ENCODE peak calls at places on chromosomes 16 and 17, in four cellular contexts. One of them, this sample, is unnamed.

GRCh38 chr17:81419333-81419885 is 24.2 kb downstream of the BAHCC1 start:
- DNase-seq in HCEC 1CT: peak
- DNase-seq in NCI-H510A treated with DMSO at 0.1 percent for 48 hours: peak
- DNase-seq in AML-193: no peak
- DNase-seq in this sample: peak

GRCh38 chr17:45261577-45262515 is at the start of gene SPATA32:
- DNase-seq in AML-193: peak
- DNase-seq in NCI-H510A treated with DMSO at 0.1 percent for 48 hours: no peak
- DNase-seq in HCEC 1CT: no peak
- DNase-seq in this sample: no peak

GRCh38 chr17:58312021-58312630 is 16.5 kb downstream of the TSPOAP1 start:
- DNase-seq in AML-193: no peak
- DNase-seq in HCEC 1CT: no peak
- DNase-seq in NCI-H510A treated with DMSO at 0.1 percent for 48 hours: no peak
- DNase-seq in this sample: no peak

GRCh38 chr17:79041723-79042420 is 17.9 kb downstream of the C1QTNF1 start:
- DNase-seq in HCEC 1CT: no peak
- DNase-seq in NCI-H510A treated with DMSO at 0.1 percent for 48 hours: no peak
- DNase-seq in AML-193: no peak
- DNase-seq in this sample: no peak

GRCh38 chr17:18038149-18038850 is 668 bp downstream of the ATPAF2 start:
- DNase-seq in HCEC 1CT: no peak
- DNase-seq in NCI-H510A treated with DMSO at 0.1 percent for 48 hours: no peak
- DNase-seq in AML-193: peak
- DNase-seq in this sample: no peak

GRCh38 chr16:21267298-21267697 is 10.8 kb downstream of the CRYM start:
- DNase-seq in NCI-H510A treated with DMSO at 0.1 percent for 48 hours: no peak
- DNase-seq in AML-193: no peak
- DNase-seq in HCEC 1CT: no peak
- DNase-seq in this sample: no peak

GRCh38 chr17:21282231-21282630 is 2.3 kb upstream of the MAP2K3 start:
- DNase-seq in AML-193: no peak
- DNase-seq in HCEC 1CT: peak
- DNase-seq in NCI-H510A treated with DMSO at 0.1 percent for 48 hours: no peak
- DNase-seq in this sample: no peak

GRCh38 chr17:39306509-39307212 is 80.9 kb upstream of the STAC2 start:
- DNase-seq in AML-193: no peak
- DNase-seq in NCI-H510A treated with DMSO at 0.1 percent for 48 hours: no peak
- DNase-seq in HCEC 1CT: no peak
- DNase-seq in this sample: no peak

GRCh38 chr17:36899250-36900129 is 37.8 kb upstream of the LHX1 start:
- DNase-seq in HCEC 1CT: no peak
- DNase-seq in NCI-H510A treated with DMSO at 0.1 percent for 48 hours: no peak
- DNase-seq in AML-193: no peak
- DNase-seq in this sample: no peak

GRCh38 chr17:68886401-68886800 is 68.8 kb downstream of the ABCA8 start:
- DNase-seq in HCEC 1CT: no peak
- DNase-seq in AML-193: no peak
- DNase-seq in NCI-H510A treated with DMSO at 0.1 percent for 48 hours: no peak
- DNase-seq in this sample: no peak

GRCh38 chr16:85479972-85480726 is 133.0 kb upstream of the GSE1 start:
- DNase-seq in NCI-H510A treated with DMSO at 0.1 percent for 48 hours: peak
- DNase-seq in HCEC 1CT: no peak
- DNase-seq in AML-193: no peak
- DNase-seq in this sample: peak

GRCh38 chr17:11618861-11619566 is 20.7 kb downstream of the DNAH9 start:
- DNase-seq in AML-193: no peak
- DNase-seq in HCEC 1CT: no peak
- DNase-seq in NCI-H510A treated with DMSO at 0.1 percent for 48 hours: no peak
- DNase-seq in this sample: no peak

GRCh38 chr16:48558269-48558915 is 51.6 kb downstream of the N4BP1 start:
- DNase-seq in HCEC 1CT: peak
- DNase-seq in AML-193: peak
- DNase-seq in NCI-H510A treated with DMSO at 0.1 percent for 48 hours: no peak
- DNase-seq in this sample: no peak

GRCh38 chr17:31272803-31273202 is 24.2 kb downstream of the OMG start:
- DNase-seq in NCI-H510A treated with DMSO at 0.1 percent for 48 hours: no peak
- DNase-seq in AML-193: no peak
- DNase-seq in HCEC 1CT: no peak
- DNase-seq in this sample: no peak

GRCh38 chr17:31175237-31175636 is 80.5 kb downstream of the NF1 start:
- DNase-seq in HCEC 1CT: no peak
- DNase-seq in AML-193: no peak
- DNase-seq in NCI-H510A treated with DMSO at 0.1 percent for 48 hours: no peak
- DNase-seq in this sample: no peak

GRCh38 chr17:2240541-2240940 is 63.0 kb downstream of the SMG6 start:
- DNase-seq in HCEC 1CT: no peak
- DNase-seq in NCI-H510A treated with DMSO at 0.1 percent for 48 hours: no peak
- DNase-seq in AML-193: no peak
- DNase-seq in this sample: no peak

GRCh38 chr17:39564201-39564828 is 43.4 kb downstream of the NEUROD2 start:
- DNase-seq in HCEC 1CT: no peak
- DNase-seq in NCI-H510A treated with DMSO at 0.1 percent for 48 hours: peak
- DNase-seq in AML-193: no peak
- DNase-seq in this sample: no peak

GRCh38 chr17:305090-305976 is 47.3 kb downstream of the RPH3AL start:
- DNase-seq in HCEC 1CT: no peak
- DNase-seq in AML-193: no peak
- DNase-seq in NCI-H510A treated with DMSO at 0.1 percent for 48 hours: no peak
- DNase-seq in this sample: no peak

GRCh38 chr17:40795019-40795667 is 4.6 kb downstream of the KRT28 start:
- DNase-seq in HCEC 1CT: no peak
- DNase-seq in NCI-H510A treated with DMSO at 0.1 percent for 48 hours: no peak
- DNase-seq in AML-193: no peak
- DNase-seq in this sample: no peak

GRCh38 chr16:12184419-12184831 is 207.9 kb downstream of the SNX29 start:
- DNase-seq in AML-193: no peak
- DNase-seq in HCEC 1CT: no peak
- DNase-seq in NCI-H510A treated with DMSO at 0.1 percent for 48 hours: no peak
- DNase-seq in this sample: no peak

GRCh38 chr16:1007284-1007850 is 25.8 kb downstream of the SOX8 start:
- DNase-seq in NCI-H510A treated with DMSO at 0.1 percent for 48 hours: no peak
- DNase-seq in HCEC 1CT: no peak
- DNase-seq in AML-193: no peak
- DNase-seq in this sample: no peak

GRCh38 chr17:35912942-35913341 is 17.6 kb downstream of the RDM1 start:
- DNase-seq in AML-193: no peak
- DNase-seq in HCEC 1CT: no peak
- DNase-seq in NCI-H510A treated with DMSO at 0.1 percent for 48 hours: no peak
- DNase-seq in this sample: no peak

GRCh38 chr17:70636517-70637133 is 467.3 kb downstream of the KCNJ2 start:
- DNase-seq in NCI-H510A treated with DMSO at 0.1 percent for 48 hours: peak
- DNase-seq in AML-193: peak
- DNase-seq in HCEC 1CT: peak
- DNase-seq in this sample: no peak

GRCh38 chr16:86762035-86762550 is 183.7 kb downstream of the FOXL1 start:
- DNase-seq in AML-193: no peak
- DNase-seq in HCEC 1CT: no peak
- DNase-seq in NCI-H510A treated with DMSO at 0.1 percent for 48 hours: no peak
- DNase-seq in this sample: no peak

GRCh38 chr17:72719582-72720493 is 372.6 kb downstream of the SLC39A11 start:
- DNase-seq in AML-193: peak
- DNase-seq in HCEC 1CT: no peak
- DNase-seq in NCI-H510A treated with DMSO at 0.1 percent for 48 hours: no peak
- DNase-seq in this sample: no peak

GRCh38 chr17:50396261-50397110 is 837 bp downstream of the LRRC59 start:
- DNase-seq in HCEC 1CT: peak
- DNase-seq in NCI-H510A treated with DMSO at 0.1 percent for 48 hours: peak
- DNase-seq in AML-193: peak
- DNase-seq in this sample: no peak

GRCh38 chr17:57253307-57254065 is 2.8 kb upstream of the MSI2 start:
- DNase-seq in HCEC 1CT: no peak
- DNase-seq in AML-193: no peak
- DNase-seq in NCI-H510A treated with DMSO at 0.1 percent for 48 hours: no peak
- DNase-seq in this sample: no peak

GRCh38 chr16:76535-77272 is 1.3 kb upstream of the MPG start:
- DNase-seq in AML-193: peak
- DNase-seq in NCI-H510A treated with DMSO at 0.1 percent for 48 hours: peak
- DNase-seq in HCEC 1CT: peak
- DNase-seq in this sample: no peak

GRCh38 chr16:80583466-80583865 is 42.7 kb downstream of the DYNLRB2 start:
- DNase-seq in NCI-H510A treated with DMSO at 0.1 percent for 48 hours: no peak
- DNase-seq in AML-193: no peak
- DNase-seq in HCEC 1CT: no peak
- DNase-seq in this sample: no peak

GRCh38 chr17:31830971-31831755 is 27.9 kb downstream of the COPRS start:
- DNase-seq in AML-193: no peak
- DNase-seq in HCEC 1CT: no peak
- DNase-seq in NCI-H510A treated with DMSO at 0.1 percent for 48 hours: no peak
- DNase-seq in this sample: no peak

GRCh38 chr16:4241601-4242270 is at the start of gene SRL:
- DNase-seq in NCI-H510A treated with DMSO at 0.1 percent for 48 hours: no peak
- DNase-seq in AML-193: no peak
- DNase-seq in HCEC 1CT: no peak
- DNase-seq in this sample: peak

GRCh38 chr17:82216301-82217119 is 3.9 kb upstream of the CCDC57 start:
- DNase-seq in HCEC 1CT: peak
- DNase-seq in AML-193: peak
- DNase-seq in NCI-H510A treated with DMSO at 0.1 percent for 48 hours: no peak
- DNase-seq in this sample: no peak

GRCh38 chr16:14015948-14016347 is 55.2 kb upstream of the MRTFB start:
- DNase-seq in HCEC 1CT: peak
- DNase-seq in NCI-H510A treated with DMSO at 0.1 percent for 48 hours: no peak
- DNase-seq in AML-193: no peak
- DNase-seq in this sample: no peak

GRCh38 chr17:30586818-30587595 is 109.8 kb downstream of the GOSR1 start:
- DNase-seq in NCI-H510A treated with DMSO at 0.1 percent for 48 hours: no peak
- DNase-seq in AML-193: no peak
- DNase-seq in HCEC 1CT: peak
- DNase-seq in this sample: no peak

GRCh38 chr16:59645194-59645593 is 911.1 kb upstream of the GOT2 start:
- DNase-seq in NCI-H510A treated with DMSO at 0.1 percent for 48 hours: no peak
- DNase-seq in HCEC 1CT: no peak
- DNase-seq in AML-193: no peak
- DNase-seq in this sample: no peak

GRCh38 chr16:84875846-84876245 is 56.1 kb downstream of the CRISPLD2 start:
- DNase-seq in NCI-H510A treated with DMSO at 0.1 percent for 48 hours: no peak
- DNase-seq in AML-193: no peak
- DNase-seq in HCEC 1CT: no peak
- DNase-seq in this sample: no peak

GRCh38 chr16:7471268-7471667 is 138.6 kb downstream of the RBFOX1 start:
- DNase-seq in HCEC 1CT: no peak
- DNase-seq in AML-193: no peak
- DNase-seq in NCI-H510A treated with DMSO at 0.1 percent for 48 hours: no peak
- DNase-seq in this sample: no peak

GRCh38 chr17:36879599-36880255 is 57.5 kb upstream of the LHX1 start:
- DNase-seq in HCEC 1CT: no peak
- DNase-seq in AML-193: no peak
- DNase-seq in NCI-H510A treated with DMSO at 0.1 percent for 48 hours: no peak
- DNase-seq in this sample: no peak

GRCh38 chr16:84199861-84200260 is 8.9 kb downstream of the ADAD2 start:
- DNase-seq in HCEC 1CT: no peak
- DNase-seq in NCI-H510A treated with DMSO at 0.1 percent for 48 hours: no peak
- DNase-seq in AML-193: no peak
- DNase-seq in this sample: no peak

GRCh38 chr16:70715113-70715711 is 29.4 kb upstream of the MTSS2 start:
- DNase-seq in NCI-H510A treated with DMSO at 0.1 percent for 48 hours: no peak
- DNase-seq in AML-193: no peak
- DNase-seq in HCEC 1CT: peak
- DNase-seq in this sample: no peak

This sample was measured in NCI-H524 treated with DMSO at 0.1 percent for 48 hours.